ENCODE peak calls at places on chromosomes 3 and 15, in seven cellular contexts. R is tibial artery, O is A549, M is mammary epithelial cell, P is psoas muscle, N is HL-60, Y is HepG2. A is an unnamed sample.

GRCh38 chr3:143121240-143122088 is 1.9 kb downstream of the CHST2 start:
- DNase-seq in R (no peak), O (peak; percentile 50), M (peak; percentile 36), P (peak; percentile 69), N (peak; percentile 45), Y (no peak), A (no peak)

GRCh38 chr3:171796625-171797264 is 13.5 kb downstream of the PLD1 start:
- DNase-seq in R (no peak), O (no peak), M (no peak), P (no peak), N (no peak), Y (no peak), A (no peak)

GRCh38 chr15:89675606-89676005 is 3.6 kb downstream of the PLIN1 start:
- DNase-seq in R (no peak), O (no peak), M (no peak), P (no peak), N (no peak), Y (no peak), A (no peak)

GRCh38 chr3:126629999-126630398 is 24.9 kb downstream of the TXNRD3 start:
- DNase-seq in R (no peak), O (no peak), M (no peak), P (no peak), N (no peak), Y (no peak), A (no peak)

GRCh38 chr3:50607271-50608091 is 4.1 kb downstream of the CISH start:
- DNase-seq in R (no peak), O (no peak), M (no peak), P (peak; percentile 67), N (no peak), Y (no peak), A (no peak)

GRCh38 chr3:69288161-69288895 is 97.6 kb downstream of the FRMD4B start:
- DNase-seq in R (no peak), O (no peak), M (peak; percentile 58), P (no peak), N (no peak), Y (no peak), A (no peak)

GRCh38 chr15:65414841-65415621 is 7.7 kb downstream of the IGDCC4 start:
- DNase-seq in R (no peak), O (peak; percentile 68), M (no peak), P (peak; percentile 79), N (no peak), Y (peak; percentile 59), A (no peak)

GRCh38 chr15:68818671-68819450 is 1.8 kb downstream of the ANP32A start:
- DNase-seq in R (peak; percentile 50), O (peak; percentile 67), M (peak; percentile 47), P (peak; percentile 79), N (peak; percentile 91), Y (peak; percentile 24), A (no peak)

GRCh38 chr3:73848173-73848751 is 223.5 kb upstream of the PDZRN3 start:
- DNase-seq in R (no peak), O (peak; percentile 12), M (peak; percentile 13), P (no peak), N (no peak), Y (peak; percentile 3), A (no peak)

GRCh38 chr3:12180218-12180617 is 21.5 kb upstream of the TIMP4 start:
- DNase-seq in R (peak; percentile 49), O (peak; percentile 46), M (peak; percentile 63), P (peak; percentile 73), N (no peak), Y (no peak), A (peak; percentile 87)

GRCh38 chr3:182973047-182973446 is 7.3 kb downstream of the DCUN1D1 start:
- DNase-seq in R (no peak), O (no peak), M (no peak), P (no peak), N (no peak), Y (no peak), A (no peak)

GRCh38 chr3:190065204-190065603 is 55.5 kb downstream of the P3H2 start:
- DNase-seq in R (no peak), O (no peak), M (no peak), P (no peak), N (no peak), Y (no peak), A (no peak)

GRCh38 chr15:35168464-35168863 is 83.4 kb upstream of the NANOGP8 start:
- DNase-seq in R (no peak), O (no peak), M (peak; percentile 11), P (no peak), N (no peak), Y (no peak), A (no peak)

GRCh38 chr3:146044046-146044445 is 116.9 kb downstream of the PLOD2 start:
- DNase-seq in R (no peak), O (no peak), M (peak; percentile 81), P (no peak), N (no peak), Y (no peak), A (no peak)

GRCh38 chr3:31880020-31880419 is 101.0 kb downstream of the OSBPL10 start:
- DNase-seq in R (peak; percentile 32), O (peak; percentile 36), M (peak; percentile 79), P (no peak), N (peak; percentile 80), Y (peak; percentile 11), A (no peak)

GRCh38 chr15:66941791-66942190 is 123.6 kb upstream of the SMAD3 start:
- DNase-seq in R (peak; percentile 21), O (no peak), M (no peak), P (no peak), N (peak; percentile 70), Y (no peak), A (peak; percentile 52)

GRCh38 chr15:74318376-74319137 is 48.9 kb downstream of the CYP11A1 start:
- DNase-seq in R (peak; percentile 30), O (no peak), M (no peak), P (peak; percentile 80), N (peak; percentile 60), Y (no peak), A (no peak)

GRCh38 chr15:42035362-42035761 is 14.5 kb upstream of the PLA2G4E start:
- DNase-seq in R (no peak), O (no peak), M (peak; percentile 80), P (no peak), N (peak; percentile 29), Y (no peak), A (no peak)

GRCh38 chr15:63981596-63982320 is 64.5 kb downstream of the DAPK2 start:
- DNase-seq in R (no peak), O (no peak), M (peak; percentile 86), P (no peak), N (no peak), Y (no peak), A (peak; percentile 41)

GRCh38 chr3:159929181-159929893 is 59.3 kb upstream of the IL12A start:
- DNase-seq in R (no peak), O (peak; percentile 66), M (peak; percentile 50), P (peak; percentile 52), N (peak; percentile 36), Y (peak; percentile 80), A (no peak)

DNA sequence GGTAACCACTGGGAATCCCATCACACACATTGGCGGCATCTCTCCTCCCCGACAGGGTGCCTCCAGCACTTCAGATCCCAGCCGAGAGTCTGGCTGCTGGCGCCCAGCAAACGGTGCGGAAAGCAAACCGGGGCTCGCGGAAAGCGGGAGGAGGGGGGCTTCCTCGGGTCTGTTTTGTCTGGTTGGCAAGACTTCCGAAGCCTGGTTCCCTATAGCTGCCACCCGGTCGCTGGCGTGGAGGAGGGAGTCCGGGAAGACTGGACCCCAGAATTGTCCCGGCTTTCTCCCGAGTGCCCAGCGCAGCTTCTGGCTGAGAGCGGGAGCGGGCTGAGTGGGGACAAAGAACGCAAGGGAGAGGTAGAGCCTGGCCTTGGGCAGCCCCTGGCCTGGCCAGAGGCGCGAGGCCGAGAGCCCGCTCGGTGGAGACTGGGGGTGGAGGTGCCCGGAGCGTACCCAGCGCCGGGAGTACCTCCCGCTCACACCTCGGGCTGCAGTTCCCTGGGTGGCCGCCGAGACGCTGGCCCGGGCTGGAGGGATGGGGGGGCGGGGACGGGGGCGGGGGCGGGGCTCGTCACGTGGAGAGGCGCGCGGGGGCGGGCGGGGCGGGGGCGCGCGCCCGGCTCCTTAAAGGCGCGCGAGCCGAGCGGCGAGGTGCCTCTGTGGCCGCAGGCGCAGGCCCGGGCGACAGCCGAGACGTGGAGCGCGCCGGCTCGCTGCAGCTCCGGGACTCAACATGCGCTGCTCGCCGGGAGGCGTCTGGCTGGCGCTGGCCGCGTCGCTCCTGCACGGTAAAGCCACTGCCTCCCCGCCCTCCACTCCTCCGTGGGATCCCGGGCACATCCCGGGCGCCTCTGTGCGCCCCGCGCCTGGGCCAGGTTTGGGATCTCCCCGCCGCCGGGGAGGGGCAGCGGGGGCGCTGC is at the start of gene CHRNA7:
- DNase-seq in R (no peak), O (peak; percentile 63), M (peak; percentile 15), P (peak; percentile 84), N (peak; percentile 18), Y (peak; percentile 12), A (no peak)
- TF ChIP-seq CTCF in R (no peak), O (no peak), M (no peak), P (peak; percentile 42), N (no peak), Y (no peak), A (no peak)

GRCh38 chr3:99640214-99640851 is 1.9 kb downstream of the COL8A1 start:
- DNase-seq in R (no peak), O (no peak), M (no peak), P (no peak), N (no peak), Y (no peak), A (no peak)
- H3K27ac ChIP-seq in R (peak overlapping the region; percentile 95), O (no peak overlapping the region), M (no peak overlapping the region), P (no peak overlapping the region), N (no peak overlapping the region), Y (no peak overlapping the region), A (peak overlapping the region; percentile 79)

GRCh38 chr3:184748219-184749135 is 36.6 kb upstream of the MAGEF1 start:
- DNase-seq in R (peak; percentile 30), O (peak; percentile 38), M (peak; percentile 83), P (no peak), N (no peak), Y (peak; percentile 13), A (no peak)
- TF ChIP-seq CTCF in R (no peak), O (peak; percentile 18), M (peak; percentile 74), P (no peak), N (no peak), Y (peak; percentile 70), A (no peak)

DNA sequence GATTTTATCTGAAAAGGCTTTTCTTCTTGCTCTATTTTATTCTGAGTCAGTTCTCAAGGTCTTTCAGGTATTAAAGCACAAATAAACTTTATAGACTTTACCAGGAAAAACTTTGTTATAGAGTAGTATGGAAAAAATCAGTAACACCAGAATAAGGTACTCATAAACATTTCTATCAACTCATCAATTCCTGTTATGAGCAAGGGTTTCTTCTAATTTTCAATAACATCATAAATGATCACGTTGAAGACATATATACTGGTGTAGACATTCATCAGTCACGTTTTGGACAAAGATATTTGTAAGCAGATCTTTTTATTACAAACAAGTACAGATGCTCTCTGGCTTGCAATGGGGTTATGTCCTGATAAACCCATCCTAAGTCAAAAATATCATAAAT is 9.6 kb upstream of the HDC start:
- DNase-seq in R (no peak), O (no peak), M (no peak), P (no peak), N (no peak), Y (no peak), A (no peak)
- H3K27ac ChIP-seq in R (no peak overlapping the region), O (no peak overlapping the region), M (no peak overlapping the region), P (no peak overlapping the region), N (peak overlapping the region; percentile 34), Y (no peak overlapping the region), A (no peak overlapping the region)

A was measured in coronary artery.